ENCODE peak calls at places on chromosome 17, in four cellular contexts. A is body of pancreas, J is heart right ventricle, Z is adrenal gland. N is an unnamed sample.

GRCh38 chr17:1484586-1485310 is 7.7 kb downstream of the MYO1C start:
- DNase-seq in Z (no peak), J (peak; percentile 64), A (peak; percentile 85), N (peak; percentile 93)

GRCh38 chr17:59093702-59094231 is 12.9 kb downstream of the TRIM37 start:
- DNase-seq in J (peak; percentile 25), Z (peak; percentile 36), A (peak; percentile 21), N (no peak)

GRCh38 chr17:49779730-49780220 is 8.7 kb upstream of the KAT7 start:
- DNase-seq in Z (peak; percentile 57), A (peak; percentile 61), J (no peak), N (no peak)

GRCh38 chr17:44363613-44364159 is at the start of gene FAM171A2:
- DNase-seq in Z (peak; percentile 42), J (peak; percentile 73), A (peak; percentile 66), N (no peak)

GRCh38 chr17:72205357-72205756 is 84.5 kb downstream of the SOX9 start:
- DNase-seq in A (no peak), Z (no peak), J (no peak), N (no peak)

GRCh38 chr17:75313941-75314550 is 24.8 kb upstream of the SLC25A19 start:
- DNase-seq in Z (peak; percentile 82), J (no peak), A (no peak), N (no peak)

GRCh38 chr17:59357929-59358328 is 26.5 kb downstream of the YPEL2 start:
- DNase-seq in J (no peak), A (no peak), Z (peak; percentile 68), N (no peak)

GRCh38 chr17:47119746-47120520 is 69.2 kb downstream of the CDC27 start:
- DNase-seq in A (no peak), J (no peak), Z (no peak), N (no peak)

GRCh38 chr17:7988750-7989178 is 13.7 kb upstream of the GUCY2D start:
- DNase-seq in Z (peak; percentile 65), J (no peak), A (peak; percentile 50), N (peak; percentile 75)

GRCh38 chr17:692116-692515 is 22.5 kb downstream of the VPS53 start:
- DNase-seq in A (no peak), Z (no peak), J (no peak), N (no peak)

GRCh38 chr17:74292495-74292894 is 18.5 kb downstream of the DNAI2 start:
- DNase-seq in J (no peak), Z (no peak), A (no peak), N (no peak)

GRCh38 chr17:74287203-74287602 is 13.2 kb downstream of the DNAI2 start:
- DNase-seq in A (no peak), J (no peak), Z (no peak), N (no peak)

GRCh38 chr17:74288785-74289184 is 14.8 kb downstream of the DNAI2 start:
- DNase-seq in A (no peak), J (no peak), Z (no peak), N (no peak)

GRCh38 chr17:74290340-74290739 is 16.3 kb downstream of the DNAI2 start:
- DNase-seq in A (no peak), Z (no peak), J (no peak), N (no peak)

DNA sequence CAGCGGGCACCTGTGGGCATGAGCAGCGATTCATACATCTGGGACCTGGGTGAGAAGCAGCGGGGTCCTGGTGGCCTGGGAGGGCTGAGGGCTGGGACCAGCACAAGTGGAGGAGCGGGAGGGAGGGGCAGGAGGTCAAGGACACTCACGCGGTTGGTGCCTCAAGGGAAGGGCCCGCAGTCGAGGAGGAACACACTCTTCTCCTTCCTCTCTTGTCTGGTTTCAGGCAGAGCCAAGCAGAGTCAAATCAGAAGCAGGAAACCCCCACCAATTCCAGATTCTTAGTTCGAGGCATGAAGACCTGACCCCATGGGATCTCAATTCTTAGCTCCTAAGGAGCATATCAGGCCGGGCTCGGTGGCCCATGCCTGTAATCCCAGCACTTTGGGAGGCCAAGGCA is 15.7 kb downstream of the DNAI2 start:
- DNase-seq in Z (no peak), J (no peak), A (no peak), N (no peak)
- H3K4me3 ChIP-seq in Z (no peak overlapping the region), J (no peak overlapping the region), A (no peak overlapping the region), N (no peak overlapping the region)

GRCh38 chr17:27293359-27293897 is 486 bp upstream of the WSB1 start:
- DNase-seq in Z (peak; percentile 52), A (no peak), J (no peak), N (no peak)
- H3K4me3 ChIP-seq in Z (peak overlapping the region; percentile 84), A (no peak overlapping the region), J (peak overlapping the region; percentile 83), N (no peak overlapping the region)

GRCh38 chr17:68514809-68515208 is 2.6 kb downstream of the PRKAR1A start:
- DNase-seq in A (no peak), Z (no peak), J (no peak), N (no peak)
- H3K4me3 ChIP-seq in A (no peak overlapping the region), Z (peak overlapping the region; percentile 78), J (peak overlapping the region; percentile 72), N (no peak overlapping the region)

GRCh38 chr17:33751702-33752065 is 458.6 kb upstream of the ASIC2 start:
- DNase-seq in J (no peak), A (no peak), Z (no peak), N (no peak)
- H3K4me3 ChIP-seq in J (peak overlapping the region; percentile 27), A (no peak overlapping the region), Z (peak overlapping the region; percentile 15), N (no peak overlapping the region)

GRCh38 chr17:40363480-40363838 is 1.1 kb downstream of the GJD3 start:
- DNase-seq in J (peak; percentile 38), Z (peak; percentile 33), A (no peak), N (no peak)

GRCh38 chr17:40366076-40366860 is 1.7 kb upstream of the GJD3 start:
- DNase-seq in A (no peak), J (no peak), Z (no peak), N (no peak)

GRCh38 chr17:40362696-40363479 is 1.6 kb downstream of the GJD3 start:
- DNase-seq in J (peak; percentile 69), A (peak; percentile 82), Z (peak; percentile 62), N (no peak)

GRCh38 chr17:40364906-40365305 is 369 bp upstream of the GJD3 start:
- DNase-seq in J (no peak), A (no peak), Z (no peak), N (no peak)

DNA sequence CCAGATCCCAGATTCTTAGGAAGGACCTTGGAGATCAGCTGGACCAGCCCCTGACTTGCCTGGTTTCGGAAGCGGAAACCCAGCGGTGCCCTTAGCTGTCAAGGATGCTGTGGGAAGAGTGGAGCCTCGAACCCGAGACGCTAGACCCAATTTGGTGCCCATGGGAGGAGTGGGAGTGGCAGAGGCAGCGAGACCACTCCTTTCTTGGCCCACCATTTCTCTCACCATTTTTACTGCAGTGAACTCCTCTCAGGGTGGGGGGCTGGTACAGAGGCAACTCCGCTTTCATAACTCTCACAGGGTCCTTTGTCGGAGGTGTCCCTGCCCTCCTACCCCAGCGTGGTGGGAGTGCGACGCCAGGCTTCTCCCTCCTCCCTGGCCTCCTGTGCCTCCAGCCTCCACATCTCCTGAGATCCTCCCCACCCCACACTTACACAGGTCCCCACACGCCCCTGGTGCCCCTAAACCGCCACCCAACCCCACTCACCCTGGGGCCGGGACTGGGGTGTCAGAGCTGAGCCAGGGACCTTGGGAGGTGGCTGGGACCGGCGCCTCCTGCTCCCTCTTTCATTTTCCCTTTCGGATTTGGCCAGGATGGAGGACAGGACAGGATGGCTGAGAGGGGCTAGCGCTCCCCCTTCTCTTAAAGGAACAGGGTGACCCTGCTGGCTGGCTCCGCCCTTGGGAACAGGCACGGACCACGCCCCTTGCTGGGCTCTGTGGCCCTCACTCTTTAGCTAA is at the start of gene GJD3:
- DNase-seq in J (peak; percentile 40), Z (no peak), A (no peak), N (no peak)
- H3K4me3 ChIP-seq in J (peak within 1 kb of the TSS; percentile 51), Z (peak within 1 kb of the TSS; percentile 57), A (no peak within 1 kb of the TSS), N (no peak within 1 kb of the TSS)

GRCh38 chr17:60677308-60678117 is at the start of gene BCAS3:
- DNase-seq in J (peak; percentile 96), A (peak; percentile 98), Z (peak; percentile 99), N (peak; percentile 99)

GRCh38 chr17:60679287-60679686 is 1.6 kb downstream of the BCAS3 start:
- DNase-seq in A (no peak), Z (no peak), J (no peak), N (no peak)

GRCh38 chr17:60678118-60678444 is 430 bp downstream of the BCAS3 start:
- DNase-seq in A (no peak), J (no peak), Z (no peak), N (no peak)

GRCh38 chr17:60676758-60677307 is 818 bp upstream of the BCAS3 start:
- DNase-seq in J (no peak), Z (no peak), A (no peak), N (no peak)

GRCh38 chr17:60675997-60676396 is 1.7 kb upstream of the BCAS3 start:
- DNase-seq in Z (no peak), J (no peak), A (no peak), N (no peak)
- H3K4me3 ChIP-seq in Z (no peak overlapping the region), J (no peak overlapping the region), A (no peak overlapping the region), N (no peak overlapping the region)

GRCh38 chr17:61567045-61567802 is 23.8 kb downstream of the NACA2 start:
- DNase-seq in Z (no peak), A (no peak), J (no peak), N (no peak)
- H3K4me3 ChIP-seq in Z (no peak overlapping the region), A (no peak overlapping the region), J (no peak overlapping the region), N (no peak overlapping the region)

GRCh38 chr17:81413497-81414135 is 18.4 kb downstream of the BAHCC1 start:
- DNase-seq in A (no peak), Z (no peak), J (no peak), N (no peak)

GRCh38 chr17:81409190-81409935 is 14.1 kb downstream of the BAHCC1 start:
- DNase-seq in J (no peak), Z (peak; percentile 68), A (no peak), N (no peak)

GRCh38 chr17:81412490-81413093 is 17.3 kb downstream of the BAHCC1 start:
- DNase-seq in Z (no peak), A (no peak), J (no peak), N (no peak)

GRCh38 chr17:81411305-81411704 is 16.0 kb downstream of the BAHCC1 start:
- DNase-seq in Z (no peak), J (no peak), A (no peak), N (no peak)

DNA sequence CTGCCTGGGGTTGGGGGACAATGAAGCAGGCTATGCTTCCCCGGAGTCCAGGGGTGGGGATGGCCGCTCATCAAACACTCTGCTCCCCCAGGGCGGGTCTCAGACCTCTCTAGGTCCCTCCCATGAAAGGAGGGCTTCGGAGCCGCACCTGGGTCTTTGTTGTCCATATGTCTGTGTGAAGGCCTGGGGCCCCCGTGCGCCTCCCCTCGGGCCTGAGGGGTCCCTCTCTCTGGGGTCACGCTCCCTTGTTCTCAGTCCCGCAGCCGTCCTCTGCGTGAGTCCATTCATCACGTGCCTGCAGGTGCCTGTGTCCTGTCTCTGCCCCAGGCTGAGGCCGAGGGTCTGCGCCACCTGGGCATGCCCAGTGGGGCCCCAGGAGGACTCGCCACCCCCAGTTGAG is 15.6 kb downstream of the BAHCC1 start:
- DNase-seq in Z (no peak), J (no peak), A (no peak), N (no peak)
- H3K4me3 ChIP-seq in Z (no peak overlapping the region), J (no peak overlapping the region), A (no peak overlapping the region), N (no peak overlapping the region)

N was measured in lower leg skin.